ENCODE peak calls at places on chromosomes 13 and 19, in seven cellular contexts. K is astrocyte; E is GM23248; M is NT2/D1; J is thoracic aorta; F is CD4-positive, alpha-beta memory T cell; G is trophoblast cell. Q is an unnamed sample.

GRCh38 chr13:30720470-30720869 is 14.9 kb upstream of the ALOX5AP start:
- DNase-seq in K (no peak), F (no peak), J (no peak), E (peak; percentile 36), G (no peak), M (no peak), Q (no peak)

GRCh38 chr19:19627716-19628498 is at the start of gene LPAR2:
- DNase-seq in J (no peak), K (no peak), F (peak; percentile 84), E (peak; percentile 36), M (no peak), G (peak; percentile 86), Q (no peak)

GRCh38 chr19:24159707-24160106 is 72.7 kb downstream of the ZNF254 start:
- DNase-seq in G (peak; percentile 3), E (peak; percentile 10), M (no peak), F (no peak), K (peak; percentile 9), J (no peak), Q (no peak)

GRCh38 chr13:31413531-31413930 is 213.8 kb downstream of the B3GLCT start:
- DNase-seq in G (no peak), F (no peak), J (no peak), K (no peak), M (no peak), E (peak; percentile 29), Q (no peak)

GRCh38 chr13:36413161-36413560 is 19.1 kb upstream of the CCNA1 start:
- DNase-seq in F (no peak), M (no peak), J (no peak), K (no peak), E (no peak), G (no peak), Q (no peak)

GRCh38 chr13:33353210-33353609 is 67.7 kb upstream of the STARD13 start:
- DNase-seq in K (no peak), G (no peak), J (no peak), M (no peak), E (no peak), F (no peak), Q (peak; percentile 47)

GRCh38 chr19:13023666-13024065 is 28.4 kb downstream of the NFIX start:
- DNase-seq in J (no peak), K (no peak), E (peak; percentile 53), M (no peak), G (no peak), F (no peak), Q (no peak)

GRCh38 chr13:24264976-24265375 is 44.4 kb upstream of the C1QTNF9 start:
- DNase-seq in K (no peak), M (no peak), F (peak; percentile 84), E (no peak), G (no peak), J (no peak), Q (no peak)

GRCh38 chr19:5470264-5470671 is 15.1 kb downstream of the ZNRF4 start:
- DNase-seq in F (no peak), K (no peak), E (no peak), M (no peak), G (no peak), J (no peak), Q (no peak)

GRCh38 chr19:29712744-29713516 is 2.1 kb downstream of the C19orf12 start:
- DNase-seq in J (no peak), G (no peak), K (no peak), F (no peak), E (no peak), M (no peak), Q (no peak)

GRCh38 chr19:13398780-13399726 is 107.2 kb downstream of the CACNA1A start:
- DNase-seq in M (no peak), F (no peak), E (peak; percentile 95), G (no peak), K (peak; percentile 83), J (no peak), Q (peak; percentile 19)

GRCh38 chr19:7355871-7356270 is 7.1 kb downstream of the ARHGEF18 start:
- DNase-seq in J (no peak), M (no peak), G (no peak), F (no peak), K (no peak), E (no peak), Q (no peak)

GRCh38 chr13:60369242-60369641 is 27.8 kb upstream of the TDRD3 start:
- DNase-seq in G (no peak), E (peak; percentile 7), M (no peak), J (no peak), F (no peak), K (no peak), Q (no peak)

GRCh38 chr13:101397742-101398141 is 18.6 kb downstream of the NALCN start:
- DNase-seq in J (no peak), G (no peak), F (no peak), M (no peak), K (peak; percentile 92), E (peak; percentile 93), Q (no peak)

GRCh38 chr13:85406269-85406975 is 392.8 kb downstream of the SLITRK6 start:
- DNase-seq in F (no peak), G (no peak), M (no peak), J (no peak), E (no peak), K (no peak), Q (no peak)

GRCh38 chr19:2070436-2070827 is 19.4 kb upstream of the MKNK2 start:
- DNase-seq in G (no peak), J (no peak), E (no peak), K (no peak), M (no peak), F (no peak), Q (no peak)

GRCh38 chr13:33352023-33352422 is 66.5 kb upstream of the STARD13 start:
- DNase-seq in G (no peak), F (no peak), E (no peak), J (no peak), K (no peak), M (no peak), Q (no peak)

GRCh38 chr19:52600639-52601024 is 30.5 kb downstream of the ZNF701 start:
- DNase-seq in G (peak; percentile 91), K (no peak), F (no peak), M (peak; percentile 3), E (no peak), J (no peak), Q (no peak)

GRCh38 chr13:73754727-73755292 is 379.4 kb downstream of the KLF12 start:
- DNase-seq in M (peak; percentile 28), K (peak; percentile 36), G (peak; percentile 40), E (peak; percentile 67), J (no peak), F (peak; percentile 42), Q (no peak)

GRCh38 chr13:37918116-37919100 is 48.8 kb upstream of the TRPC4 start:
- DNase-seq in M (no peak), J (no peak), F (no peak), G (no peak), E (peak; percentile 12), K (no peak), Q (no peak)

DNA sequence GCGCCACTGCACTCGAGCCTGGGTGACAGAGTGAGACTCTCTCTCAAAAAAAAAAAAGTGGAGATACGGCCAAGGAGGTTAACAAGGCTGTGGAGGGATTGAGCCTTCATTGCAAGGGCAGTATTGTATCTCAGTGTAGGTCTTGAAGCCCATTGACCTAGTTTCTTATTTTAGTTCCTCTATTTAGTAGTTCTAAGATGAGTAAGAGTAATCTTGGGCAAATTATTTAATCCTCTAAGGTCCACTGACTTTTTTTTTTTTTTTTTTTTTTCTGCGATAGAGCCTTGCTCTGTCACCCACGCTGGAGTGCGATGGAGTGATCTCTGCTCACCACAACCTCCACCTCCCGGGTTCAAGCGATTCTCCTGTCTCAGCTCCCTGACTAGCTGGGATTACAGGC is 14.3 kb upstream of the ILF3 start:
- DNase-seq in G (no peak), M (no peak), F (no peak), K (no peak), E (no peak), J (no peak), Q (no peak)
- H3K36me3 ChIP-seq in G (peaks cover 80% of the 10 kb centered on the region), M (peaks cover 79% of the 10 kb centered on the region), F (peaks cover 62% of the 10 kb centered on the region), K (peaks cover 30% of the 10 kb centered on the region), E (no peaks in the 10 kb centered on the region), J (peaks cover 65% of the 10 kb centered on the region), Q (peaks cover 83% of the 10 kb centered on the region)

DNA sequence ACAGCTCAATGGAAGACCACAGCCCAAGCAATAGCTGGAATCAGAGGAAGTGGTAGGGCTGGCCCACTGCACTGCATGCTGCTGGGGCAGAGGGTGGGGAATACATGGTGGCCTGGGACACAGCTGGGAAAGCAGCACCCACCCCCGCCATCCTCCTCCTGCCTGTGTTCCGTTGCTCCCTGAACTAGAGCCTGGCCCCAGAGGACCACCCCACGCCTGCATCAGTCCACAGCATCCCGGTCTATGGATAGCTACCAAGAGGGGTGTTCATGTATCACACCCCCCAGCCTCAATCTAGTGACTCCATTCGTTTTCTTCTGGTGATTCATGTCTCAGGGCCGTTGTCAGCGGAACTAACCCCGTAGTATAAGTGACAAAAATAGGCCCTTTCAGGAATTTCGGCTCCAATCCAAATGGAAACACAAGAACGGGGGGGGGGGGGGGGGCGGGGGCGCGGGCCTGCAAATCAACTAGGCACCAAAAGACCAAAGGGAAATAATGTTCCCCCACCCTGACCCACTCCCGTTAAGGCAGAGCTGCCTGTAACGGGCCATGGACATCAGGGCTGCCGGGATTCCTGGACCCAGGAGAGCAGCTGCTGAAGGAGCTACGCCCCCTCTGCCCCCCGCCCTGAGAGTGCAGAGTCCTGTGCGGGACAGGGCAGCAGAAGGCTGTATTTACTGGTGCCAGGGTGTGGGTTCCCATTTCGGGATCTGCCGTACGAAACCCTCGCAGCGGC is 18.9 kb upstream of the EPHX3 start:
- DNase-seq in G (no peak), K (peak; percentile 85), F (no peak), E (peak; percentile 81), J (peak; percentile 56), M (no peak), Q (no peak)
- H3K4me3 ChIP-seq in G (no peak overlapping the region), K (peak overlapping the region; percentile 35), F (no peak overlapping the region), E (peak overlapping the region; percentile 32), J (peak overlapping the region; percentile 64), M (no peak overlapping the region), Q (peak overlapping the region; percentile 46)

GRCh38 chr13:113822956-113823744 is 40.7 kb downstream of the GAS6 start:
- DNase-seq in K (no peak), M (no peak), E (no peak), J (no peak), F (no peak), G (no peak), Q (no peak)
- H3K36me3 ChIP-seq in K (no peaks in the 10 kb centered on the region), M (peaks cover 69% of the 10 kb centered on the region), E (peaks cover 40% of the 10 kb centered on the region), J (peaks cover 52% of the 10 kb centered on the region), F (no peaks in the 10 kb centered on the region), G (peaks cover 8% of the 10 kb centered on the region), Q (peaks cover 59% of the 10 kb centered on the region)

DNA sequence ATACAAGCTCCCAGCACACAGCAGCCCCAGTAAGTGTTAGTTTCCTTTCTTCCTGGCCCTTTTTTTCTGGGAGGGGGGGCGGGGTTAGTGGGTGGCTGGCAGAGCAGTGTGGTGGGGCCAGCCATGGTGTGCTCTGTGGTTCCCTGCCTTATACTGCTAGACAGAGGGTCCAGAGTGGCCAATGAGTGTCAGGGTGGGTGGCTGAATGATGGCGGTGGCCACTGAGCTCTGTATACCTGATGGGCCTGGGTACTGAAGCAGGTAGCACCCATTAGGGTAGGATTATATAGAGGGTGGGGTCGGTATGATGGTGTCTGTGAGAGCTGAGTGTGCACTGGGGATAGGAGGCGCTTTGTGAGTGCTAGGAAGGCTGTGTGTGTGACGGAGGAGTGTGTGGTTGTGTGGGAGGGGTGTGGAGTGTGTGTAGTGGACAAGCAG is 13.8 kb downstream of the CIC start:
- DNase-seq in M (no peak), F (no peak), G (no peak), E (no peak), K (no peak), J (no peak), Q (no peak)
- H3K4me3 ChIP-seq in M (peak overlapping the region; percentile 49), F (peak overlapping the region; percentile 1), G (no peak overlapping the region), E (peak overlapping the region; percentile 66), K (peak overlapping the region; percentile 50), J (peak overlapping the region; percentile 70), Q (peak overlapping the region; percentile 74)

Q was measured in left ventricle myocardium inferior.